ENCODE peak calls at places on chromosomes 3 and 15, in nine cellular contexts. F, T, O, N, K, I, C, G and Z are unnamed samples.

GRCh38 chr3:4356642-4357041 is 53.5 kb downstream of the SETMAR start:
- DNase-seq in F (no peak), T (no peak), O (no peak), N (no peak), K (no peak), I (no peak), C (no peak), G (no peak), Z (no peak)

GRCh38 chr3:44712455-44713075 is at the start of gene ZNF502:
- DNase-seq in F (peak), T (peak), O (peak), N (peak), K (no peak), I (peak), C (peak), G (peak), Z (peak)

GRCh38 chr15:73002509-73002908 is 49.8 kb upstream of the NEO1 start:
- DNase-seq in F (no peak), T (no peak), O (peak), N (no peak), K (no peak), I (no peak), C (no peak), G (no peak), Z (no peak)

GRCh38 chr3:58749948-58750347 is 83.4 kb upstream of the FAM3D start:
- DNase-seq in F (no peak), T (no peak), O (no peak), N (no peak), K (no peak), I (no peak), C (no peak), G (no peak), Z (no peak)

GRCh38 chr15:101054116-101054515 is 135.0 kb downstream of the LRRK1 start:
- DNase-seq in F (no peak), T (no peak), O (no peak), N (no peak), K (no peak), I (no peak), C (no peak), G (no peak), Z (no peak)

GRCh38 chr15:52124270-52124878 is 11.8 kb upstream of the BCL2L10 start:
- DNase-seq in F (no peak), T (no peak), O (peak), N (no peak), K (no peak), I (no peak), C (no peak), G (peak), Z (no peak)

GRCh38 chr3:49460188-49460885 is 9.7 kb upstream of the DAG1 start:
- DNase-seq in F (no peak), T (no peak), O (no peak), N (no peak), K (no peak), I (no peak), C (no peak), G (no peak), Z (no peak)

GRCh38 chr15:48325400-48325799 is 5.8 kb upstream of the DUT start:
- DNase-seq in F (no peak), T (no peak), O (no peak), N (no peak), K (no peak), I (no peak), C (no peak), G (no peak), Z (no peak)

GRCh38 chr3:23720885-23721284 is 84.9 kb upstream of the UBE2E1 start:
- DNase-seq in F (no peak), T (no peak), O (no peak), N (no peak), K (no peak), I (no peak), C (no peak), G (no peak), Z (no peak)

GRCh38 chr15:43514241-43515057 is 3.0 kb upstream of the MAP1A start:
- DNase-seq in F (no peak), T (no peak), O (no peak), N (no peak), K (no peak), I (no peak), C (no peak), G (no peak), Z (no peak)

GRCh38 chr3:38004415-38005075 is 14.0 kb downstream of the VILL start:
- DNase-seq in F (no peak), T (peak), O (peak), N (peak), K (no peak), I (peak), C (peak), G (peak), Z (peak)

GRCh38 chr3:136332776-136333175 is 82.6 kb downstream of the PCCB start:
- DNase-seq in F (no peak), T (no peak), O (peak), N (no peak), K (no peak), I (no peak), C (no peak), G (no peak), Z (no peak)

GRCh38 chr3:123725652-123726400 is 141.0 kb upstream of the HACD2 start:
- DNase-seq in F (no peak), T (no peak), O (no peak), N (no peak), K (no peak), I (no peak), C (no peak), G (no peak), Z (no peak)

GRCh38 chr3:161413127-161413854 is 42.0 kb upstream of the SPTSSB start:
- DNase-seq in F (no peak), T (no peak), O (peak), N (peak), K (no peak), I (no peak), C (no peak), G (no peak), Z (no peak)

GRCh38 chr15:96593735-96594134 is 263.2 kb downstream of the NR2F2 start:
- DNase-seq in F (no peak), T (no peak), O (no peak), N (no peak), K (no peak), I (no peak), C (no peak), G (no peak), Z (no peak)

GRCh38 chr15:59543721-59544547 is 67.6 kb upstream of the GCNT3 start:
- DNase-seq in F (no peak), T (no peak), O (no peak), N (no peak), K (no peak), I (no peak), C (no peak), G (no peak), Z (no peak)

GRCh38 chr15:92714071-92714456 is 58.5 kb upstream of the FAM174B start:
- DNase-seq in F (no peak), T (peak), O (peak), N (no peak), K (no peak), I (no peak), C (no peak), G (peak), Z (peak)

GRCh38 chr15:50506121-50506520 is 40.3 kb downstream of the USP50 start:
- DNase-seq in F (no peak), T (no peak), O (no peak), N (no peak), K (no peak), I (no peak), C (no peak), G (no peak), Z (no peak)

GRCh38 chr3:33099109-33099645 is 2.2 kb upstream of the GLB1 start:
- DNase-seq in F (no peak), T (no peak), O (no peak), N (no peak), K (no peak), I (no peak), C (no peak), G (no peak), Z (no peak)

GRCh38 chr3:61967937-61968336 is 405.4 kb downstream of the FEZF2 start:
- DNase-seq in F (no peak), T (no peak), O (no peak), N (no peak), K (no peak), I (no peak), C (no peak), G (no peak), Z (no peak)

GRCh38 chr3:19232566-19232965 is 84.3 kb downstream of the KCNH8 start:
- DNase-seq in F (no peak), T (peak), O (no peak), N (no peak), K (no peak), I (no peak), C (no peak), G (no peak), Z (no peak)

GRCh38 chr3:45178131-45179023 is 32.2 kb upstream of the CDCP1 start:
- DNase-seq in F (no peak), T (no peak), O (peak), N (no peak), K (no peak), I (no peak), C (no peak), G (no peak), Z (peak)

GRCh38 chr3:37526511-37526910 is 335.2 kb upstream of the CTDSPL start:
- DNase-seq in F (no peak), T (no peak), O (peak), N (peak), K (no peak), I (no peak), C (no peak), G (no peak), Z (peak)

GRCh38 chr3:55721716-55722484 is 234.8 kb upstream of the WNT5A start:
- DNase-seq in F (no peak), T (no peak), O (peak), N (peak), K (no peak), I (no peak), C (no peak), G (peak), Z (no peak)

GRCh38 chr15:60589253-60589652 is 110.3 kb upstream of the ICE2 start:
- DNase-seq in F (no peak), T (no peak), O (no peak), N (no peak), K (no peak), I (no peak), C (no peak), G (no peak), Z (no peak)

GRCh38 chr3:184741259-184741556 is 29.3 kb upstream of the MAGEF1 start:
- DNase-seq in F (no peak), T (no peak), O (no peak), N (no peak), K (no peak), I (no peak), C (no peak), G (peak), Z (peak)